ENCODE peak calls at places on chromosome 6, in eight cellular contexts. C is transverse colon; H is H1; V is sigmoid colon; B is CD8-positive, alpha-beta T cell; S is esophagus squamous epithelium; Y is IMR-90; J is tibial artery. Z is an unnamed sample.
A peak's percentile ranks its signal among the peaks of the same experiment; 100 is the strongest.

GRCh38 chr6:71929047-71929446 is 42.7 kb downstream of the RIMS1 start:
- DNase-seq in Y (no peak), J (no peak), B (no peak), S (no peak), C (no peak), V (no peak), H (peak; percentile 50), Z (no peak)

GRCh38 chr6:82862543-82862942 is 203.1 kb downstream of the UBE3D start:
- DNase-seq in H (no peak), B (no peak), Y (peak; percentile 37), S (no peak), C (no peak), J (no peak), V (no peak), Z (no peak)

GRCh38 chr6:56370591-56371198 is 123.3 kb upstream of the COL21A1 start:
- DNase-seq in J (peak; percentile 56), S (no peak), B (no peak), H (no peak), C (peak; percentile 28), Y (peak; percentile 87), V (peak; percentile 91), Z (no peak)

GRCh38 chr6:158040051-158040803 is 58.6 kb downstream of the SYNJ2 start:
- DNase-seq in S (no peak), J (peak; percentile 35), H (no peak), V (peak; percentile 71), C (no peak), B (no peak), Y (peak; percentile 100), Z (peak; percentile 83)

GRCh38 chr6:14706378-14706929 is 539.4 kb upstream of the JARID2 start:
- DNase-seq in S (no peak), Y (peak; percentile 100), B (no peak), V (peak; percentile 84), H (no peak), J (peak; percentile 26), C (peak; percentile 27), Z (peak; percentile 79)

GRCh38 chr6:14927398-14927797 is 318.5 kb upstream of the JARID2 start:
- DNase-seq in Y (no peak), J (no peak), V (no peak), C (no peak), B (no peak), S (no peak), H (no peak), Z (peak; percentile 37)

GRCh38 chr6:152821525-152821924 is 70.9 kb downstream of the VIP start:
- DNase-seq in C (no peak), H (no peak), V (no peak), B (no peak), S (no peak), J (no peak), Y (no peak), Z (no peak)

GRCh38 chr6:128570439-128571063 is 50.2 kb upstream of the PTPRK start:
- DNase-seq in V (no peak), B (no peak), J (no peak), S (no peak), C (no peak), Y (no peak), H (no peak), Z (no peak)

GRCh38 chr6:14464049-14464448 is 346.5 kb downstream of the CD83 start:
- DNase-seq in C (no peak), B (no peak), J (no peak), V (no peak), H (no peak), Y (no peak), S (no peak), Z (no peak)

GRCh38 chr6:1796706-1797529 is 187.2 kb downstream of the FOXC1 start:
- DNase-seq in B (no peak), J (no peak), H (no peak), V (no peak), Y (peak; percentile 72), C (peak; percentile 30), S (no peak), Z (no peak)

GRCh38 chr6:137193256-137194070 is 20.0 kb upstream of the IL22RA2 start:
- DNase-seq in H (no peak), B (no peak), S (no peak), V (no peak), J (no peak), Y (no peak), C (no peak), Z (no peak)

GRCh38 chr6:137190710-137191109 is 17.3 kb upstream of the IL22RA2 start:
- DNase-seq in S (no peak), C (no peak), J (no peak), Y (no peak), B (no peak), V (no peak), H (no peak), Z (no peak)

GRCh38 chr6:137192821-137193220 is 19.4 kb upstream of the IL22RA2 start:
- DNase-seq in C (no peak), B (no peak), S (no peak), J (no peak), Y (no peak), V (no peak), H (no peak), Z (no peak)

GRCh38 chr6:137191238-137191637 is 17.8 kb upstream of the IL22RA2 start:
- DNase-seq in B (no peak), J (no peak), V (no peak), Y (no peak), H (no peak), C (no peak), S (no peak), Z (no peak)

DNA sequence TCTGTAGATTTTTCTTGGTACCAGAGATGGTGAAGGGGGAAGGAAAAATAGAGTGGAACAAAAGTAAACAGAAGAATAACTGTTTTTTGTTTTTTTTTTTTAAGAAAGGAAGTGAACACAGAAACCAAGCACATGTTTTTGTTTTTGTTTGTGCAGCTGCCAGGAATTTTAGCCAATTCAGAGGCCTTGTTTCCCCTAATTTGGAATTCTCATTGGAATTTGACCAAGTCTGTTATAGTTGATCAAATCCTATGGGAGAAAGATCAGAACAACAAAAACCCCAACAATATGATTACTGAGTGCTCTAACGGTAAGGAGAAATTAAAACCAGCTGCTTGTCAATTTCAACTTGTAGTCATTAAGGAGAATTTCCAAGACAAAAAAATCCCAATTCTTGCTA is 18.2 kb upstream of the IL22RA2 start:
- DNase-seq in S (no peak), B (no peak), C (no peak), Y (no peak), J (no peak), V (no peak), H (no peak), Z (no peak)
- H3K9me3 ChIP-seq in S (peaks cover 16% of the 10 kb centered on the region), B (no peaks in the 10 kb centered on the region), C (peaks cover 14% of the 10 kb centered on the region), Y (no peaks in the 10 kb centered on the region), J (no peaks in the 10 kb centered on the region), V (no peaks in the 10 kb centered on the region), H (peaks cover 31% of the 10 kb centered on the region), Z (peaks cover 3% of the 10 kb centered on the region)

DNA sequence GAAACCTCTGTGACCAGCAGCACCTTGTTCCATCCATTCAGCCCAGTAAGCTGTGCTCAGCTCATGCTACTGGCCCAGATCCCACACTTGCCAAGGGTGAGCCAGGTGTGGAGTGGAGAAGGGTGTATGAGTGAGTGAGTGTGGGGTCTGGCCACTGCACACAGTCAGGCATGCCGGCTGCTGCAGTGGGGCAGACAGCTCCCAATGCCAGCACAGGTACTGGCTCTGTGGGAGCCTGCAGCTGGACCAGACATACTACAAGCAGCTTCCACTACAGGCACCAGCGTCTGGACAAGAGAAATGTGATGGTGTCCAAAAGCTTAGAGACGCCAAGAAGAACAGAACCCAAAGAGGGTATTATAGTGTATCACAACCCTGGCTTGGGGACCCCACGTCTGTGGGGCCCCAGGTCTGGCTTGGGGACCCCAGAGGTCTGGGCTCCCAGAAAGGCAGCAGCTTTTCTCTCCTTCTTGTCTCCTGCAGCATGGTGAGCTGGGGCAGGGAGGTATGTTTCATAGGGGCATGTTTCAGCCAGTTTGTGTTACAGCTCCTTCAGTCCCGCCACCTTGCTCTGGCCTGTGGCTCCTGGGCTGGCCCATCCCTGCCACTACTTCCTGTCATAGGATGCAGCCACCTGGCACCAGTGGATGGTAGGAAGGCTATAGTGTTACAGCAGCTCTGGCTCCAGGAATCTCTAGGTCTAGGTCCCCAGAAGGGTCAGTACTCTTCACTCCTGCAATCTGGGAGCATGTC is 152.4 kb upstream of the HSF2 start:
- DNase-seq in C (no peak), B (no peak), Y (no peak), H (no peak), V (no peak), J (no peak), S (no peak), Z (no peak)
- H3K27ac ChIP-seq in C (no peak overlapping the region), B (no peak overlapping the region), Y (no peak overlapping the region), H (no peak overlapping the region), V (no peak overlapping the region), J (no peak overlapping the region), S (no peak overlapping the region), Z (no peak overlapping the region)

GRCh38 chr6:28776269-28777146 is 147.3 kb downstream of the TRIM27 start:
- DNase-seq in H (no peak), Y (no peak), V (no peak), J (no peak), S (no peak), B (no peak), C (no peak), Z (no peak)

GRCh38 chr6:28785962-28786679 is 137.7 kb downstream of the TRIM27 start:
- DNase-seq in J (no peak), V (no peak), H (no peak), B (no peak), Y (no peak), C (no peak), S (no peak), Z (no peak)

GRCh38 chr6:28777147-28777461 is 146.7 kb downstream of the TRIM27 start:
- DNase-seq in Y (no peak), S (no peak), J (no peak), V (no peak), B (no peak), H (no peak), C (no peak), Z (no peak)

GRCh38 chr6:28782113-28782673 is 141.6 kb downstream of the TRIM27 start:
- DNase-seq in J (no peak), Y (no peak), V (no peak), C (no peak), H (no peak), B (no peak), S (no peak), Z (no peak)
- H3K4me3 ChIP-seq in J (no peak overlapping the region), Y (no peak overlapping the region), V (no peak overlapping the region), C (no peak overlapping the region), H (no peak overlapping the region), B (no peak overlapping the region), S (no peak overlapping the region), Z (no peak overlapping the region)

DNA sequence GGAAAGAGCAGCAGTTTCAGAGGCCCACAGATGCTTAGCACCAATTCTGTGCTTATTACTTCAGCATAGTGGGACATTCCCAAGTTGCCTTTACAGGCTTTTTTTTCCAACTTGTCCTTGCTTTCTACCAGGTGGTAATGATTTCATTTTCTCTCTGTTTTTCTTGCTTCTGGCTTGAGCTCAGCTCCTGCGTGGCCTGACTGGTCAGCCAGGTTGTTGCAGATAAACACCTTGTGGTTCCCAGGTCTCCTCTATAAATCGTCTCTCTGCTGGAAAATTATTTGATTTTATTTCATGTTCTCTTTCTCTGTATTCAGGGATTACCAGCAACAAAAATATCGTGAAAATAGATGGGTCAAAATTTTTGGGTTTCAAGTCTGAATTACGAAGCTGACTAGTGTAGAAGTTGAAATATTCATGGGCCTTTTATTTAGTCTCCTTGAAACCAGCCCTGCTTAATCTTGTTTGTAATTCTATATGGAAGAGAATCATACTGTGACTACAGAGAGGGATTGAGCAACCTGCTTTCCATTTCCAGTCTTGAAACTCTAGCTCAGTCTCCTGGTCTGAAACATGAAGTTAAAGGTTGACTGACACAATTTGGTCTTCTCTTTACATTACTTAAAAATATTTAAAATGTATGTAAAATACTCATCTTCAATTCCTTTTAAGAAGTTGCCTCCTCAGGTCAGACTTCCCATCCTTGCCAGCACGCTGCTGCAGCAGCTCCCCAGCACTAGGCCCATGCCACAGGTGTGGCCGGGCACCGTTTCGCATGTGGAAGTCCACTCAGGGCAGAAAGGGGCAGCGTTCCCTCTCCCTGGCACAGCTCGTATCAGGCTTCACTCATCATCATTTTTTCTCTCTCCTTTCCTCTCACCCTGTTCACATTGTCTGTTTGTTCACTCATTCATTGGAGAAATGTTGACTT is 7.0 kb downstream of the DUSP22 start:
- DNase-seq in H (no peak), S (no peak), J (no peak), B (no peak), Y (peak; percentile 40), C (no peak), V (no peak), Z (peak; percentile 54)
- H3K9me3 ChIP-seq in H (peaks cover 52% of the 10 kb centered on the region), S (no peaks in the 10 kb centered on the region), J (no peaks in the 10 kb centered on the region), B (no peaks in the 10 kb centered on the region), Y (peaks cover 2% of the 10 kb centered on the region), C (no peaks in the 10 kb centered on the region), V (no peaks in the 10 kb centered on the region), Z (no peaks in the 10 kb centered on the region)

Z was measured in ascending aorta.